ENCODE peak calls at places on chromosomes 2 and 18, in ten cellular contexts. One of them, this sample, is unnamed.

GRCh38 chr2:58906151-58906645 is 665.1 kb upstream of the FANCL start:
- DNase-seq in sigmoid colon: no peak
- DNase-seq in stomach: no peak
- DNase-seq in HCT116: no peak
- DNase-seq in suprapubic skin: no peak
- DNase-seq in spleen: no peak
- DNase-seq in transverse colon: no peak
- DNase-seq in upper lobe of left lung: no peak
- DNase-seq in HepG2: no peak
- DNase-seq in prostate gland: no peak
- DNase-seq in this sample: no peak

GRCh38 chr18:67243799-67244587 is 272.5 kb downstream of the DSEL start:
- DNase-seq in sigmoid colon: no peak
- DNase-seq in stomach: no peak
- DNase-seq in suprapubic skin: no peak
- DNase-seq in spleen: no peak
- DNase-seq in HCT116: no peak
- DNase-seq in upper lobe of left lung: no peak
- DNase-seq in HepG2: no peak
- DNase-seq in prostate gland: no peak
- DNase-seq in transverse colon: no peak
- DNase-seq in this sample: no peak

GRCh38 chr2:219947575-219947974 is 320.1 kb downstream of the SLC4A3 start:
- DNase-seq in HepG2: no peak
- DNase-seq in transverse colon: no peak
- DNase-seq in upper lobe of left lung: no peak
- DNase-seq in sigmoid colon: no peak
- DNase-seq in stomach: no peak
- DNase-seq in suprapubic skin: no peak
- DNase-seq in HCT116: no peak
- DNase-seq in spleen: no peak
- DNase-seq in prostate gland: no peak
- DNase-seq in this sample: no peak

GRCh38 chr2:72146357-72147302 is 1.0 kb downstream of the CYP26B1 start:
- DNase-seq in prostate gland: peak
- DNase-seq in HepG2: no peak
- DNase-seq in upper lobe of left lung: peak
- DNase-seq in spleen: peak
- DNase-seq in HCT116: no peak
- DNase-seq in stomach: peak
- DNase-seq in suprapubic skin: no peak
- DNase-seq in sigmoid colon: peak
- DNase-seq in transverse colon: no peak
- DNase-seq in this sample: no peak

GRCh38 chr2:58497189-58497588 is 256.1 kb upstream of the FANCL start:
- DNase-seq in upper lobe of left lung: no peak
- DNase-seq in HepG2: no peak
- DNase-seq in spleen: no peak
- DNase-seq in suprapubic skin: no peak
- DNase-seq in transverse colon: no peak
- DNase-seq in stomach: no peak
- DNase-seq in sigmoid colon: no peak
- DNase-seq in prostate gland: no peak
- DNase-seq in HCT116: no peak
- DNase-seq in this sample: no peak

GRCh38 chr2:88235987-88236386 is 65.8 kb downstream of the THNSL2 start:
- DNase-seq in stomach: no peak
- DNase-seq in sigmoid colon: no peak
- DNase-seq in transverse colon: no peak
- DNase-seq in upper lobe of left lung: no peak
- DNase-seq in suprapubic skin: no peak
- DNase-seq in spleen: no peak
- DNase-seq in HCT116: no peak
- DNase-seq in HepG2: no peak
- DNase-seq in prostate gland: no peak
- DNase-seq in this sample: no peak

GRCh38 chr18:48817021-48817461 is 133.7 kb downstream of the SMAD7 start:
- DNase-seq in stomach: no peak
- DNase-seq in upper lobe of left lung: no peak
- DNase-seq in spleen: peak
- DNase-seq in prostate gland: no peak
- DNase-seq in HepG2: no peak
- DNase-seq in suprapubic skin: peak
- DNase-seq in HCT116: no peak
- DNase-seq in transverse colon: peak
- DNase-seq in sigmoid colon: peak
- DNase-seq in this sample: no peak

GRCh38 chr2:119307419-119308140 is 59.1 kb downstream of the C2orf76 start:
- DNase-seq in prostate gland: no peak
- DNase-seq in suprapubic skin: no peak
- DNase-seq in sigmoid colon: no peak
- DNase-seq in HepG2: no peak
- DNase-seq in upper lobe of left lung: no peak
- DNase-seq in transverse colon: no peak
- DNase-seq in HCT116: no peak
- DNase-seq in spleen: no peak
- DNase-seq in stomach: no peak
- DNase-seq in this sample: no peak

GRCh38 chr2:53058526-53058925 is 709.1 kb upstream of the CHAC2 start:
- DNase-seq in sigmoid colon: no peak
- DNase-seq in HepG2: no peak
- DNase-seq in prostate gland: no peak
- DNase-seq in upper lobe of left lung: no peak
- DNase-seq in suprapubic skin: no peak
- DNase-seq in spleen: no peak
- DNase-seq in transverse colon: no peak
- DNase-seq in HCT116: no peak
- DNase-seq in stomach: no peak
- DNase-seq in this sample: no peak

GRCh38 chr2:14016289-14016955 is 616.1 kb upstream of the LRATD1 start:
- DNase-seq in suprapubic skin: no peak
- DNase-seq in prostate gland: peak
- DNase-seq in HepG2: no peak
- DNase-seq in stomach: peak
- DNase-seq in upper lobe of left lung: no peak
- DNase-seq in HCT116: no peak
- DNase-seq in sigmoid colon: no peak
- DNase-seq in transverse colon: no peak
- DNase-seq in spleen: no peak
- DNase-seq in this sample: no peak

GRCh38 chr18:35134190-35134730 is 93.0 kb downstream of the MAPRE2 start:
- DNase-seq in upper lobe of left lung: no peak
- DNase-seq in HCT116: no peak
- DNase-seq in suprapubic skin: no peak
- DNase-seq in prostate gland: no peak
- DNase-seq in transverse colon: no peak
- DNase-seq in HepG2: no peak
- DNase-seq in stomach: no peak
- DNase-seq in sigmoid colon: no peak
- DNase-seq in spleen: no peak
- DNase-seq in this sample: no peak

GRCh38 chr2:166516712-166517303 is 22.8 kb upstream of the SCN7A start:
- DNase-seq in prostate gland: no peak
- DNase-seq in upper lobe of left lung: no peak
- DNase-seq in HCT116: no peak
- DNase-seq in transverse colon: peak
- DNase-seq in suprapubic skin: no peak
- DNase-seq in sigmoid colon: no peak
- DNase-seq in spleen: no peak
- DNase-seq in stomach: no peak
- DNase-seq in HepG2: peak
- DNase-seq in this sample: no peak

GRCh38 chr2:71934320-71934593 is 213.4 kb downstream of the CYP26B1 start:
- DNase-seq in upper lobe of left lung: no peak
- DNase-seq in transverse colon: no peak
- DNase-seq in prostate gland: no peak
- DNase-seq in HepG2: no peak
- DNase-seq in sigmoid colon: no peak
- DNase-seq in spleen: no peak
- DNase-seq in HCT116: no peak
- DNase-seq in suprapubic skin: no peak
- DNase-seq in stomach: no peak
- DNase-seq in this sample: no peak

GRCh38 chr2:231017250-231017636 is 20.1 kb upstream of the C2orf72 start:
- DNase-seq in transverse colon: no peak
- DNase-seq in upper lobe of left lung: no peak
- DNase-seq in spleen: no peak
- DNase-seq in suprapubic skin: no peak
- DNase-seq in prostate gland: no peak
- DNase-seq in HepG2: no peak
- DNase-seq in sigmoid colon: no peak
- DNase-seq in stomach: no peak
- DNase-seq in HCT116: no peak
- DNase-seq in this sample: no peak

GRCh38 chr2:207855591-207855990 is 85.9 kb upstream of the FZD5 start:
- DNase-seq in stomach: no peak
- DNase-seq in prostate gland: no peak
- DNase-seq in suprapubic skin: no peak
- DNase-seq in sigmoid colon: no peak
- DNase-seq in upper lobe of left lung: no peak
- DNase-seq in spleen: no peak
- DNase-seq in HCT116: no peak
- DNase-seq in transverse colon: no peak
- DNase-seq in HepG2: no peak
- DNase-seq in this sample: no peak

GRCh38 chr2:232615339-232615738 is 18.1 kb upstream of the EFHD1 start:
- DNase-seq in HepG2: no peak
- DNase-seq in sigmoid colon: no peak
- DNase-seq in spleen: no peak
- DNase-seq in transverse colon: no peak
- DNase-seq in stomach: no peak
- DNase-seq in suprapubic skin: no peak
- DNase-seq in HCT116: no peak
- DNase-seq in upper lobe of left lung: no peak
- DNase-seq in prostate gland: no peak
- DNase-seq in this sample: no peak

GRCh38 chr2:17571681-17572080 is 31.2 kb downstream of the VSNL1 start:
- DNase-seq in suprapubic skin: no peak
- DNase-seq in stomach: no peak
- DNase-seq in prostate gland: no peak
- DNase-seq in spleen: no peak
- DNase-seq in sigmoid colon: no peak
- DNase-seq in HepG2: no peak
- DNase-seq in transverse colon: no peak
- DNase-seq in upper lobe of left lung: no peak
- DNase-seq in HCT116: no peak
- DNase-seq in this sample: no peak

GRCh38 chr2:112481528-112482228 is at the start of gene TTL:
- DNase-seq in spleen: peak
- DNase-seq in sigmoid colon: peak
- DNase-seq in HepG2: peak
- DNase-seq in HCT116: no peak
- DNase-seq in suprapubic skin: peak
- DNase-seq in transverse colon: peak
- DNase-seq in upper lobe of left lung: peak
- DNase-seq in prostate gland: peak
- DNase-seq in stomach: peak
- DNase-seq in this sample: no peak
- TF ChIP-seq POLR2A in spleen: peak
- TF ChIP-seq POLR2A in sigmoid colon: no peak
- TF ChIP-seq POLR2A in HepG2: no peak
- TF ChIP-seq POLR2A in HCT116: no peak
- TF ChIP-seq POLR2A in suprapubic skin: no peak
- TF ChIP-seq POLR2A in transverse colon: no peak
- TF ChIP-seq POLR2A in upper lobe of left lung: no peak
- TF ChIP-seq POLR2A in prostate gland: peak
- TF ChIP-seq POLR2A in stomach: no peak
- TF ChIP-seq POLR2A in this sample: peak

DNA sequence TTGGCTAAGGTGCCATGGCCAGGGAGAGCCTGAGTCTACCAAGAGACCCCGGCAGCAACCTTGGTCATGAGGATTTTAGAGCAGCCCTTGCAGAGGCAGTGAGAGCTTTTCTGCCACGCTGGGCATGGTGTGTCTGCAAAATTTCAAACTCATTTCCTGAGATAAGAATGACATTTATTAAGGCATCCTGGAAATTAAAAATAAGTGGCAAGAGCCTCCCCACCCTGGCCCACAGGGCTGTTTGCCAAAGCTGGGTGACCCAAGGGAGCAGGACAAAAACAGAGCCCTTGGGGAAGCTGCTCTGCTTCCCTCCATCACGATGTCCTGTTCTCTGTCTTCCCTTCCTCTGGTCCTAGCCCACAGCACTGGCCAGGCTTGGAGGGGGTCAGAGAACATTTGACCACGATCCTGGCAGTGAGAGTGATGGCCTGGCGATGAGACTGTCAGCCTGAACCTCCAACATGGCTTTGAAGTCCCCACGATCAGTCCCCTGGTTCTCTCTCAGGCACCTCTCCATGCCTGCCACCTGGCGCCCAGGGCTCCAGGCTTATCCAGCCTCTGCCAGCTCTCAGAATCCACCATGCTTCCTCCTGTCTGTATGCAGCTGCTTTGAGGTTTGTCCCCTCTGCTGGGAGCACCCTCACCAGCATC is 68.9 kb upstream of the RMDN2 start:
- DNase-seq in HCT116: no peak
- DNase-seq in spleen: no peak
- DNase-seq in prostate gland: no peak
- DNase-seq in transverse colon: no peak
- DNase-seq in suprapubic skin: no peak
- DNase-seq in stomach: no peak
- DNase-seq in HepG2: no peak
- DNase-seq in sigmoid colon: peak
- DNase-seq in upper lobe of left lung: no peak
- DNase-seq in this sample: peak
- H3K27ac ChIP-seq in HCT116: no peak
- H3K27ac ChIP-seq in spleen: peak
- H3K27ac ChIP-seq in prostate gland: peak
- H3K27ac ChIP-seq in transverse colon: peak
- H3K27ac ChIP-seq in suprapubic skin: peak
- H3K27ac ChIP-seq in stomach: peak
- H3K27ac ChIP-seq in HepG2: no peak
- H3K27ac ChIP-seq in sigmoid colon: peak
- H3K27ac ChIP-seq in upper lobe of left lung: peak
- H3K27ac ChIP-seq in this sample: peak

GRCh38 chr18:9008709-9009635 is 93.5 kb upstream of the NDUFV2 start:
- DNase-seq in HCT116: no peak
- DNase-seq in HepG2: no peak
- DNase-seq in transverse colon: no peak
- DNase-seq in suprapubic skin: no peak
- DNase-seq in prostate gland: no peak
- DNase-seq in sigmoid colon: no peak
- DNase-seq in upper lobe of left lung: no peak
- DNase-seq in spleen: no peak
- DNase-seq in stomach: peak
- DNase-seq in this sample: no peak
- TF ChIP-seq POLR2AphosphoS5 in HCT116: no peak
- TF ChIP-seq POLR2AphosphoS5 in HepG2: no peak
- TF ChIP-seq POLR2AphosphoS5 in transverse colon: no peak
- TF ChIP-seq POLR2AphosphoS5 in suprapubic skin: no peak
- TF ChIP-seq POLR2AphosphoS5 in prostate gland: no peak
- TF ChIP-seq POLR2AphosphoS5 in sigmoid colon: no peak
- TF ChIP-seq POLR2AphosphoS5 in upper lobe of left lung: no peak
- TF ChIP-seq POLR2AphosphoS5 in spleen: no peak
- TF ChIP-seq POLR2AphosphoS5 in stomach: no peak
- TF ChIP-seq POLR2AphosphoS5 in this sample: no peak

GRCh38 chr2:85853499-85854165 is 35.2 kb downstream of the ST3GAL5 start:
- DNase-seq in spleen: no peak
- DNase-seq in upper lobe of left lung: no peak
- DNase-seq in HCT116: no peak
- DNase-seq in HepG2: no peak
- DNase-seq in transverse colon: no peak
- DNase-seq in sigmoid colon: no peak
- DNase-seq in prostate gland: no peak
- DNase-seq in stomach: no peak
- DNase-seq in suprapubic skin: no peak
- DNase-seq in this sample: no peak
- TF ChIP-seq POLR2A in spleen: no peak
- TF ChIP-seq POLR2A in upper lobe of left lung: no peak
- TF ChIP-seq POLR2A in HCT116: no peak
- TF ChIP-seq POLR2A in HepG2: no peak
- TF ChIP-seq POLR2A in transverse colon: no peak
- TF ChIP-seq POLR2A in sigmoid colon: no peak
- TF ChIP-seq POLR2A in prostate gland: no peak
- TF ChIP-seq POLR2A in stomach: no peak
- TF ChIP-seq POLR2A in suprapubic skin: no peak
- TF ChIP-seq POLR2A in this sample: no peak

This sample was measured in vagina.